ENCODE peak calls at places on chromosome 18, in ten cellular contexts. W is CD4-positive, alpha-beta T cell; F is left ventricle myocardium inferior; K is psoas muscle; O is WERI-Rb-1; Y is WTC11; X is esophagus muscularis mucosa; N is breast epithelium; P is GM20000; J is MM.1S. U is an unnamed sample.

GRCh38 chr18:44816028-44816427 is 135.3 kb downstream of the SETBP1 start:
- DNase-seq in W (no peak), F (no peak), K (no peak), O (no peak), Y (peak), X (no peak), N (no peak), P (no peak), J (no peak), U (no peak)

GRCh38 chr18:9831046-9831722 is 54.6 kb upstream of the TXNDC2 start:
- DNase-seq in W (no peak), F (no peak), K (no peak), O (no peak), Y (no peak), X (peak), N (no peak), P (no peak), J (no peak), U (no peak)

GRCh38 chr18:31553800-31554199 is 37.9 kb upstream of the TTR start:
- DNase-seq in W (no peak), F (no peak), K (no peak), O (no peak), Y (no peak), X (peak), N (no peak), P (no peak), J (no peak), U (no peak)

GRCh38 chr18:33014060-33014796 is 241.4 kb upstream of the KLHL14 start:
- DNase-seq in W (no peak), F (no peak), K (no peak), O (no peak), Y (no peak), X (no peak), N (no peak), P (no peak), J (no peak), U (no peak)

GRCh38 chr18:11861583-11862288 is 10.5 kb downstream of the CHMP1B start:
- DNase-seq in W (no peak), F (no peak), K (no peak), O (no peak), Y (no peak), X (no peak), N (no peak), P (no peak), J (no peak), U (no peak)

GRCh38 chr18:63253018-63253417 is 66.6 kb downstream of the BCL2 start:
- DNase-seq in W (no peak), F (no peak), K (no peak), O (no peak), Y (no peak), X (peak), N (no peak), P (no peak), J (no peak), U (no peak)

GRCh38 chr18:32056613-32057358 is 34.9 kb upstream of the RNF138 start:
- DNase-seq in W (no peak), F (no peak), K (no peak), O (no peak), Y (no peak), X (no peak), N (no peak), P (no peak), J (no peak), U (no peak)

GRCh38 chr18:27656167-27656778 is 471.2 kb upstream of the CHST9 start:
- DNase-seq in W (no peak), F (no peak), K (no peak), O (no peak), Y (no peak), X (no peak), N (no peak), P (no peak), J (no peak), U (no peak)

GRCh38 chr18:10010611-10011015 is 96.8 kb downstream of the VAPA start:
- DNase-seq in W (no peak), F (peak), K (peak), O (peak), Y (no peak), X (no peak), N (peak), P (no peak), J (no peak), U (no peak)

GRCh38 chr18:56563568-56563967 is 74.8 kb downstream of the TXNL1 start:
- DNase-seq in W (no peak), F (no peak), K (no peak), O (peak), Y (peak), X (no peak), N (no peak), P (no peak), J (no peak), U (peak)

GRCh38 chr18:68779169-68779568 is 18.7 kb upstream of the CCDC102B start:
- DNase-seq in W (no peak), F (no peak), K (no peak), O (no peak), Y (no peak), X (no peak), N (no peak), P (no peak), J (no peak), U (no peak)

GRCh38 chr18:50044402-50044801 is 150.5 kb downstream of the MYO5B start:
- DNase-seq in W (no peak), F (no peak), K (no peak), O (peak), Y (peak), X (no peak), N (no peak), P (no peak), J (peak), U (no peak)
- TF ChIP-seq CTCF in W (no peak), F (no peak), K (no peak), O (peak), Y (no peak), X (no peak), N (no peak), P (no peak), J (peak), U (peak)

GRCh38 chr18:8706981-8707940 is 1.9 kb downstream of the MTCL1 start:
- DNase-seq in W (no peak), F (no peak), K (peak), O (peak), Y (peak), X (peak), N (peak), P (peak), J (peak), U (peak)
- TF ChIP-seq CTCF in W (peak), F (peak), K (no peak), O (peak), Y (peak), X (peak), N (peak), P (no peak), J (peak), U (no peak)

DNA sequence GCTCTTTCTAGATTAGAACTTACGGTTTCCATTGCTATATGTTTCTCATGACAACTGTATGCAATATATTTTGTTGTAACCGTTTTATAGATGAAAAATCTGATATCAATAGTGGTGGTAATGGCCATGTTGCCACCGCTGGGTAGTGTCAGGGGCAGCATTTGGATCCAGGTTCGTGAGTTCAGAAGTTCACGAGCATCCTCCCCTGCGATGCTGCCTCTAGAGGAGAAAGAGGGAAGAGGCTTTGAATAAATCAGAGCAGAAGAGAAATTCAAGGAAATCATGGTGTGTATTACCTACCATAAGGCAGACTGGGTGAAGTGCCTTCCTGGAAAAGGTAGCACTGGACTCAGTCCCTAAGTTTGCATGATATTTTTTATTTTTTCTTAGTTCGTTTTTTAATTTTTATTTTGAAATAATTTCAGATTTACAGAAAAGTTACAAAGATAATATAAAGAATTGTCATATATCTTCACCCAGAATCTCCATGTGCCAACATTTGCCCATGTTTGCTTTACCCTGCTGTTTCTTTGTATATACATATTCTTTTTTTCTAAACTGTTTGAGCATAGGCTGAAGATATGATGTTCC is 3.3 kb upstream of the ZBTB7C start:
- DNase-seq in W (no peak), F (no peak), K (no peak), O (peak), Y (peak), X (no peak), N (no peak), P (peak), J (peak), U (peak)
- TF ChIP-seq CTCF in W (peak), F (peak), K (peak), O (peak), Y (peak), X (peak), N (peak), P (peak), J (peak), U (peak)

DNA sequence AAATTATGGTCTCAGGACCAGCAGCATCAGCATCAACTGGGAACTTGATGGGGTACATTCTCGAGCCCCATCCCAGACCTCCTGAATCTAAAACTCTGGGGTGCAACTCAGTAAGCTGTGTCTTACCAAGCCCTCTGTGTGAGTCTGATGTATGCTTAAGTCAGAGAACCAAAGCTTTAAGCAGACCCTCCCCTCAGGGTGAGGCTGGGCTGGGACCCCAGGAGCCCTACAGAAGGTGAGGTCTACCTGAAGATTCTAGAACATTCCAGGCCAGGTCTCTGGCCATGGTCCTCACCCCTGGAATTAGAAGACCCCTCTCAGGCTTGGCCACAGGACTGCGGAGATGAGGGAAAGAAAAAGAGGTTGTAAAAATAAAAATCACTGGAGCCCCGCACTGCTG is 100.4 kb downstream of the ZBTB7C start:
- DNase-seq in W (no peak), F (no peak), K (no peak), O (no peak), Y (no peak), X (no peak), N (no peak), P (no peak), J (no peak), U (no peak)
- TF ChIP-seq CTCF in W (no peak), F (no peak), K (no peak), O (no peak), Y (no peak), X (no peak), N (no peak), P (no peak), J (no peak), U (no peak)

GRCh38 chr18:7191736-7192135 is 39.2 kb upstream of the LRRC30 start:
- DNase-seq in W (no peak), F (no peak), K (no peak), O (no peak), Y (no peak), X (no peak), N (no peak), P (no peak), J (no peak), U (no peak)
- TF ChIP-seq CTCF in W (no peak), F (no peak), K (no peak), O (no peak), Y (no peak), X (no peak), N (no peak), P (no peak), J (no peak), U (no peak)

GRCh38 chr18:916562-916961 is 11.9 kb downstream of the ADCYAP1 start:
- DNase-seq in W (no peak), F (no peak), K (no peak), O (no peak), Y (no peak), X (no peak), N (no peak), P (no peak), J (no peak), U (no peak)
- TF ChIP-seq CTCF in W (no peak), F (no peak), K (no peak), O (no peak), Y (no peak), X (no peak), N (no peak), P (no peak), J (no peak), U (no peak)

DNA sequence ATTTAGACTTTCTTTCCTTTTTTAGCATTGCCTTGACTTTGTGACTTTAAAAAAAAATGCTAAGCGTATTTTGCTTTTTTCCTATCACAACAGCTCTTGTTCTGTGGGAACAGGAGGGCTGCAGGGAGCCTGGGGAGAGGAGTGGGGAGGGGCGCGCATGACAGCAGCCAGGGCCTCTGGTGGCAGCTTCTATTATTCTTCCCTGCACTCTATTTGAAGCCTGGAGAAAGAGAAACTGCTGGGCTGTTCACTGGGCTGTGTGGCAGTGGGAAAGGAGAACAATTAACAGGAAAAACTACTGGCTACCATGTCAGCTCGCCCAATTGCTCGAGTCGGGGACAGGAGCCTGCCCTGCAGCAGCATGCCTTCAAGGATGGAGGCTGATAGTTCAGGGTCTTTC is 119.0 kb upstream of the ZBTB14 start:
- DNase-seq in W (no peak), F (no peak), K (no peak), O (no peak), Y (peak), X (no peak), N (no peak), P (no peak), J (no peak), U (peak)
- TF ChIP-seq CTCF in W (no peak), F (no peak), K (no peak), O (peak), Y (no peak), X (no peak), N (no peak), P (no peak), J (no peak), U (no peak)

DNA sequence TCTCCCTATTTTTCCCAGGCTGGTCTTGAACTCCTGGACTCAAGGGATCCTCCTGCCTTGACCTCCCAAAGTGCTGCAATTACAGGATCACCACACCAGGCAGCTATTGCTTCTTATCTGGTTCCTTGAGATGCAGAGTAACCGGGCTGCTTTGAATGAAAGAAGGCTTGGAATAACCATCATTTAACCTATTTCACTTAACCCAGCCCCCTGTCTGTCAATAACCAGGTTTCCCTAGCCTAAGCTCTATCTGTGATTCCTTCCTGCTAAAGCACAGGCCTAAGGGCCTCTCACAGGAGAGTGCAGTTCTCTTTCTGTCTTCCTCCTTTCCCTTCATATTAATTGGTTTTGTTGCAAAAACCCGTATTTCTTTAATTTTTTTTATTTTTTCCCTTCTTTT is 393.5 kb upstream of the RAB12 start:
- DNase-seq in W (no peak), F (no peak), K (no peak), O (no peak), Y (no peak), X (no peak), N (no peak), P (no peak), J (no peak), U (no peak)
- TF ChIP-seq CTCF in W (no peak), F (no peak), K (no peak), O (no peak), Y (no peak), X (no peak), N (no peak), P (no peak), J (no peak), U (no peak)

GRCh38 chr18:77716282-77716681 is 466.6 kb downstream of the GALR1 start:
- DNase-seq in W (no peak), F (no peak), K (no peak), O (no peak), Y (no peak), X (no peak), N (no peak), P (no peak), J (no peak), U (no peak)

GRCh38 chr18:77705301-77705700 is 455.7 kb downstream of the GALR1 start:
- DNase-seq in W (no peak), F (no peak), K (no peak), O (no peak), Y (no peak), X (no peak), N (no peak), P (no peak), J (no peak), U (no peak)

GRCh38 chr18:77709107-77709506 is 459.5 kb downstream of the GALR1 start:
- DNase-seq in W (no peak), F (no peak), K (no peak), O (no peak), Y (no peak), X (no peak), N (no peak), P (no peak), J (no peak), U (no peak)

GRCh38 chr18:77714716-77715115 is 465.1 kb downstream of the GALR1 start:
- DNase-seq in W (no peak), F (no peak), K (no peak), O (no peak), Y (no peak), X (no peak), N (no peak), P (no peak), J (no peak), U (no peak)

DNA sequence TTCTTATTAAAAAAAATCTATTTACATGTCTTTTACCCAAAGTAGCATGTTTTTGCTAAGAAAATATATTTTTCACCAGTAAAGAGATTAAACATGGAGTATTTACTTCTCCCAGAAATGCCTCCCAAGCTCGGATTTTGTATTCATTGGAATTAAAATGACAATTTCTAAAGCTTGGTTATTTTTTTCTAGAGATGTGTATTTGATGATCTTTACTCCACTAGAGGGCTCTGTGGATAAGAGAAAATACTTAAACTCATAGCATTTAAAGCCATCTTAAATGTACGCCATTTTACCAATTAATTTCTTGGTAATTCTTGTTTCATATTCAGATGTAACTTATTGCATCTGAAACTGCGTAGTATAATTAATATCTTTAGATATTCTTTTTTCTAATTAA is 461.4 kb downstream of the GALR1 start:
- DNase-seq in W (no peak), F (no peak), K (no peak), O (no peak), Y (no peak), X (no peak), N (no peak), P (no peak), J (peak), U (no peak)
- TF ChIP-seq CTCF in W (no peak), F (no peak), K (no peak), O (peak), Y (no peak), X (no peak), N (no peak), P (no peak), J (peak), U (peak)

GRCh38 chr18:62030091-62030985 is 137.5 kb upstream of the RNF152 start:
- DNase-seq in W (no peak), F (no peak), K (no peak), O (no peak), Y (no peak), X (no peak), N (no peak), P (no peak), J (no peak), U (no peak)
- TF ChIP-seq CTCF in W (no peak), F (no peak), K (no peak), O (no peak), Y (no peak), X (no peak), N (no peak), P (no peak), J (no peak), U (no peak)

U was measured in endothelial cell.